ENCODE peak calls at places on chromosomes 6 and 20, in seven cellular contexts. S, A, F, H, B, Q and W are unnamed samples.

GRCh38 chr20:3751664-3752385 is 15.7 kb downstream of the ADISSP start:
- DNase-seq in S (no peak), A (peak), F (no peak), H (peak), B (peak), Q (peak), W (no peak)

GRCh38 chr6:28695671-28696537 is 170.2 kb downstream of the GPX5 start:
- DNase-seq in S (no peak), A (no peak), F (no peak), H (no peak), B (no peak), Q (peak), W (no peak)

GRCh38 chr6:104653786-104654185 is 205.9 kb downstream of the HACE1 start:
- DNase-seq in S (no peak), A (no peak), F (no peak), H (no peak), B (no peak), Q (no peak), W (no peak)

GRCh38 chr6:29014729-29015608 is 9.9 kb upstream of the ZNF311 start:
- DNase-seq in S (no peak), A (no peak), F (no peak), H (no peak), B (no peak), Q (no peak), W (peak)

GRCh38 chr6:30611856-30612194 is 5.2 kb downstream of the PPP1R10 start:
- DNase-seq in S (no peak), A (no peak), F (no peak), H (no peak), B (no peak), Q (no peak), W (no peak)

GRCh38 chr20:50802289-50802688 is 7.4 kb downstream of the BCAS4 start:
- DNase-seq in S (no peak), A (no peak), F (no peak), H (no peak), B (no peak), Q (no peak), W (no peak)

GRCh38 chr6:135506270-135506997 is 8.9 kb upstream of the AHI1 start:
- DNase-seq in S (no peak), A (no peak), F (no peak), H (peak), B (no peak), Q (peak), W (no peak)

GRCh38 chr20:61719691-61720347 is 345.9 kb downstream of the TAF4 start:
- DNase-seq in S (no peak), A (no peak), F (no peak), H (no peak), B (no peak), Q (no peak), W (no peak)

GRCh38 chr6:164035912-164036485 is 621.5 kb downstream of the QKI start:
- DNase-seq in S (no peak), A (no peak), F (no peak), H (peak), B (no peak), Q (no peak), W (no peak)

GRCh38 chr6:101396552-101397173 is 3.2 kb downstream of the GRIK2 start:
- DNase-seq in S (no peak), A (peak), F (peak), H (peak), B (no peak), Q (peak), W (no peak)

GRCh38 chr6:73704260-73704659 is 8.3 kb downstream of the CD109 start:
- DNase-seq in S (peak), A (no peak), F (no peak), H (peak), B (no peak), Q (no peak), W (no peak)

GRCh38 chr6:7441048-7441775 is 51.6 kb downstream of the RIOK1 start:
- DNase-seq in S (no peak), A (no peak), F (no peak), H (no peak), B (no peak), Q (no peak), W (no peak)

GRCh38 chr6:170490259-170490658 is 62.8 kb downstream of the PSMB1 start:
- DNase-seq in S (no peak), A (no peak), F (no peak), H (no peak), B (no peak), Q (no peak), W (no peak)

GRCh38 chr6:11889574-11889973 is 111.0 kb upstream of the ADTRP start:
- DNase-seq in S (no peak), A (no peak), F (no peak), H (peak), B (no peak), Q (no peak), W (no peak)

GRCh38 chr6:33297406-33297955 is 1.3 kb downstream of the RGL2 start:
- DNase-seq in S (peak), A (no peak), F (no peak), H (peak), B (no peak), Q (no peak), W (no peak)

GRCh38 chr6:170152111-170152926 is 138.6 kb downstream of the DLL1 start:
- DNase-seq in S (peak), A (peak), F (peak), H (peak), B (peak), Q (no peak), W (peak)

GRCh38 chr6:10589429-10589727 is 68.2 kb downstream of the GCNT2 start:
- DNase-seq in S (no peak), A (no peak), F (no peak), H (no peak), B (no peak), Q (no peak), W (no peak)

GRCh38 chr6:11245406-11245990 is 13.0 kb upstream of the NEDD9 start:
- DNase-seq in S (no peak), A (no peak), F (no peak), H (no peak), B (no peak), Q (no peak), W (no peak)

GRCh38 chr6:137191670-137192069 is 18.2 kb upstream of the IL22RA2 start:
- DNase-seq in S (no peak), A (no peak), F (no peak), H (no peak), B (no peak), Q (no peak), W (no peak)

GRCh38 chr6:11323666-11324452 is 91.4 kb upstream of the NEDD9 start:
- DNase-seq in S (no peak), A (peak), F (no peak), H (peak), B (peak), Q (no peak), W (peak)

GRCh38 chr6:37239511-37239910 is 18.1 kb upstream of the TBC1D22B start:
- DNase-seq in S (no peak), A (no peak), F (no peak), H (no peak), B (no peak), Q (no peak), W (no peak)

GRCh38 chr6:1839315-1839714 is 229.6 kb downstream of the FOXC1 start:
- DNase-seq in S (no peak), A (no peak), F (no peak), H (no peak), B (no peak), Q (no peak), W (no peak)

GRCh38 chr20:34861386-34862084 is 11.1 kb downstream of the GGT7 start:
- DNase-seq in S (no peak), A (no peak), F (no peak), H (no peak), B (no peak), Q (no peak), W (no peak)

GRCh38 chr6:91273729-91274128 is 686.9 kb upstream of the MAP3K7 start:
- DNase-seq in S (no peak), A (no peak), F (no peak), H (no peak), B (no peak), Q (peak), W (no peak)

GRCh38 chr20:5718896-5719595 is 31.2 kb upstream of the SHLD1 start:
- DNase-seq in S (no peak), A (peak), F (no peak), H (no peak), B (peak), Q (no peak), W (no peak)

GRCh38 chr20:35010405-35011192 is 54.9 kb downstream of the MYH7B start:
- DNase-seq in S (no peak), A (peak), F (no peak), H (no peak), B (no peak), Q (no peak), W (peak)

GRCh38 chr20:3815703-3816315 is 4.5 kb upstream of the AP5S1 start:
- DNase-seq in S (no peak), A (no peak), F (no peak), H (no peak), B (no peak), Q (no peak), W (no peak)

GRCh38 chr6:19855510-19855909 is 18.3 kb downstream of the ID4 start:
- DNase-seq in S (no peak), A (no peak), F (no peak), H (no peak), B (no peak), Q (no peak), W (no peak)